ENCODE peak calls at places on chromosomes 12 and 14, in six cellular contexts. O is nucleus accumbens; S is NCI-H2171 treated with DMSO at 0.1 percent for 48 hours; D is activated CD4-positive, CD25-positive, alpha-beta regulatory T cell; T is GM23338; F is RCC 7860. Y is an unnamed sample.
A peak's percentile ranks its signal among the peaks of the same experiment; 100 is the strongest.

GRCh38 chr12:124539084-124540041 is 28.0 kb downstream of the NCOR2 start:
- DNase-seq in O (no peak), S (no peak), D (no peak), T (no peak), F (no peak), Y (no peak)

GRCh38 chr14:31879661-31880348 is 197.3 kb upstream of the ARHGAP5 start:
- DNase-seq in T (no peak), S (no peak), F (no peak), D (no peak), O (no peak), Y (peak; percentile 40)

GRCh38 chr14:96997269-96997668 is 200.1 kb downstream of the VRK1 start:
- DNase-seq in F (no peak), T (no peak), D (no peak), S (no peak), O (no peak), Y (no peak)

GRCh38 chr14:100031506-100032281 is 33.5 kb upstream of the EVL start:
- DNase-seq in T (no peak), F (peak; percentile 93), D (no peak), O (no peak), S (no peak), Y (no peak)

GRCh38 chr12:49092086-49092815 is 2.4 kb downstream of the DHH start:
- DNase-seq in D (peak; percentile 23), F (peak; percentile 32), S (peak; percentile 48), O (no peak), T (peak; percentile 90), Y (peak; percentile 42)

GRCh38 chr12:20601668-20602280 is 93.4 kb upstream of the SLCO1C1 start:
- DNase-seq in S (peak; percentile 4), T (peak; percentile 71), D (no peak), O (no peak), F (no peak), Y (no peak)

GRCh38 chr14:83520837-83521236 is 1987.2 kb upstream of the SEL1L start:
- DNase-seq in T (no peak), F (no peak), D (no peak), O (no peak), S (no peak), Y (peak; percentile 11)

GRCh38 chr12:29207120-29207519 is 58.0 kb downstream of the FAR2 start:
- DNase-seq in D (no peak), S (no peak), T (peak; percentile 37), O (no peak), F (no peak), Y (no peak)

GRCh38 chr14:22671622-22672021 is 27.5 kb upstream of the OR6J1 start:
- DNase-seq in O (no peak), S (no peak), T (no peak), D (no peak), F (peak; percentile 39), Y (no peak)

GRCh38 chr14:74575936-74576335 is 36.1 kb downstream of the LTBP2 start:
- DNase-seq in O (no peak), T (no peak), F (no peak), D (no peak), S (no peak), Y (no peak)